ENCODE peak calls at places on chromosomes 4 and X, in five cellular contexts. K is activated CD4-positive, alpha-beta memory T cell treated with anti-CD3 and anti-CD28 coated beads for 36 hours; A is H7; G is ureter; C is HepG2. F is an unnamed sample.

GRCh38 chrX:2595258-2595657 is 94.5 kb upstream of the DHRSX start:
- DNase-seq in K (no peak), A (no peak), G (no peak), C (no peak), F (no peak)

GRCh38 chr4:3219761-3220481 is 29.0 kb upstream of the MSANTD1 start:
- DNase-seq in C (no peak), G (no peak), A (no peak), K (no peak), F (no peak)

GRCh38 chrX:103398321-103398937 is 22.1 kb downstream of the BEX3 start:
- DNase-seq in C (peak; percentile 34), K (no peak), G (no peak), A (no peak), F (no peak)

GRCh38 chr4:163988921-163989320 is 494.4 kb downstream of the TMA16 start:
- DNase-seq in C (no peak), A (no peak), K (no peak), G (no peak), F (peak; percentile 20)

GRCh38 chrX:131068945-131069719 is 11.0 kb downstream of the ARHGAP36 start:
- DNase-seq in A (peak; percentile 90), K (peak; percentile 24), C (peak; percentile 10), G (no peak), F (peak; percentile 84)

GRCh38 chr4:115929373-115929772 is 816.0 kb upstream of the NDST4 start:
- DNase-seq in C (no peak), G (no peak), K (no peak), A (no peak), F (no peak)

GRCh38 chrX:84046403-84046984 is 141.5 kb downstream of the RPS6KA6 start:
- DNase-seq in A (peak; percentile 4), G (no peak), C (peak; percentile 0), K (no peak), F (peak; percentile 56)

GRCh38 chr4:68416591-68416990 is 30.7 kb upstream of the TMPRSS11E start:
- DNase-seq in G (no peak), K (no peak), A (no peak), C (no peak), F (no peak)

GRCh38 chr4:176794651-176795050 is 1.9 kb upstream of the VEGFC start:
- DNase-seq in K (no peak), G (no peak), C (no peak), A (no peak), F (no peak)

GRCh38 chrX:51459125-51459524 is 37.3 kb downstream of the NUDT11 start:
- DNase-seq in A (no peak), G (no peak), C (peak; percentile 3), K (no peak), F (peak; percentile 59)

GRCh38 chrX:48956728-48957414 is 536 bp downstream of the OTUD5 start:
- DNase-seq in G (no peak), K (peak; percentile 72), A (peak; percentile 76), C (no peak), F (no peak)

GRCh38 chrX:115459883-115460564 is 101.0 kb upstream of the PLS3 start:
- DNase-seq in C (no peak), K (no peak), A (no peak), G (no peak), F (no peak)

GRCh38 chr4:138177278-138177968 is 64.7 kb downstream of the SLC7A11 start:
- DNase-seq in K (no peak), C (no peak), A (no peak), G (no peak), F (no peak)

GRCh38 chr4:154606728-154607723 is 5.4 kb downstream of the FGG start:
- DNase-seq in G (no peak), C (no peak), K (no peak), A (no peak), F (no peak)

GRCh38 chr4:100188829-100189228 is 1.4 kb downstream of the DDIT4L start:
- DNase-seq in K (no peak), C (no peak), G (no peak), A (no peak), F (no peak)

F was measured in GM23338.